ENCODE peak calls at places on chromosomes 1 and 21, in six cellular contexts. X is stimulated activated CD8-positive, alpha-beta memory T cell treated with anti-CD3 and anti-CD28 coated beads, Interleukin-15, amount 100 ng/mL, for 4 hours; J is adrenal gland; D is NAMALWA; K is GM03348; C is NCI-H748 treated with DMSO at 0.1 percent for 48 hours. F is an unnamed sample.

GRCh38 chr1:234398849-234399381 is 25.7 kb downstream of the COA6 start:
- DNase-seq in X (no peak), J (no peak), D (peak), K (peak), C (no peak), F (no peak)

GRCh38 chr1:94743866-94744265 is 76.3 kb upstream of the SLC44A3 start:
- DNase-seq in X (no peak), J (no peak), D (no peak), K (no peak), C (no peak), F (no peak)

GRCh38 chr1:159088050-159088449 is 11.5 kb upstream of the AIM2 start:
- DNase-seq in X (no peak), J (peak), D (no peak), K (peak), C (no peak), F (peak)

GRCh38 chr1:3217096-3217724 is 148.2 kb downstream of the PRDM16 start:
- DNase-seq in X (no peak), J (no peak), D (no peak), K (no peak), C (no peak), F (no peak)

GRCh38 chr1:228464487-228464983 is 22.6 kb upstream of the RNF187 start:
- DNase-seq in X (peak), J (peak), D (peak), K (peak), C (no peak), F (no peak)

GRCh38 chr21:36297938-36298572 is 21.9 kb upstream of the MORC3 start:
- DNase-seq in X (peak), J (peak), D (peak), K (peak), C (no peak), F (no peak)

GRCh38 chr1:69122373-69122772 is 445.3 kb upstream of the LRRC7 start:
- DNase-seq in X (no peak), J (no peak), D (no peak), K (no peak), C (no peak), F (no peak)

GRCh38 chr21:37074195-37074510 is 1.1 kb downstream of the TTC3 start:
- DNase-seq in X (no peak), J (no peak), D (no peak), K (no peak), C (no peak), F (peak)